ENCODE peak calls at places on chromosomes 1 and 21, in four cellular contexts. V is DND-41, K is Calu3, L is brain microvascular endothelial cell. Q is an unnamed sample.

GRCh38 chr1:222276062-222276461 is 271.8 kb downstream of the HHIPL2 start:
- DNase-seq in V (no peak), K (no peak), L (no peak), Q (no peak)

GRCh38 chr1:35506960-35507901 is 50.0 kb downstream of the KIAA0319L start:
- DNase-seq in V (peak; percentile 25), K (no peak), L (no peak), Q (no peak)

GRCh38 chr1:16396591-16396990 is 29.5 kb downstream of the SZRD1 start:
- DNase-seq in V (no peak), K (no peak), L (peak; percentile 64), Q (no peak)

GRCh38 chr21:16945580-16945979 is 567.3 kb upstream of the CXADR start:
- DNase-seq in V (no peak), K (no peak), L (no peak), Q (no peak)

GRCh38 chr1:173140733-173141132 is 66.4 kb downstream of the TNFSF4 start:
- DNase-seq in V (no peak), K (no peak), L (no peak), Q (no peak)

GRCh38 chr1:159924791-159925712 is at the start of gene TAGLN2:
- DNase-seq in V (peak; percentile 88), K (peak; percentile 95), L (peak; percentile 87), Q (peak; percentile 94)

GRCh38 chr1:231691618-231692259 is 65.1 kb downstream of the DISC1 start:
- DNase-seq in V (no peak), K (peak; percentile 36), L (peak; percentile 69), Q (no peak)

GRCh38 chr1:9651565-9652378 is at the start of gene PIK3CD:
- DNase-seq in V (peak; percentile 72), K (no peak), L (peak; percentile 8), Q (peak; percentile 59)

GRCh38 chr1:6007318-6008083 is 15.3 kb upstream of the NPHP4 start:
- DNase-seq in V (no peak), K (no peak), L (no peak), Q (no peak)

GRCh38 chr1:85202092-85202863 is 1.5 kb upstream of the SYDE2 start:
- DNase-seq in V (no peak), K (no peak), L (no peak), Q (no peak)

DNA sequence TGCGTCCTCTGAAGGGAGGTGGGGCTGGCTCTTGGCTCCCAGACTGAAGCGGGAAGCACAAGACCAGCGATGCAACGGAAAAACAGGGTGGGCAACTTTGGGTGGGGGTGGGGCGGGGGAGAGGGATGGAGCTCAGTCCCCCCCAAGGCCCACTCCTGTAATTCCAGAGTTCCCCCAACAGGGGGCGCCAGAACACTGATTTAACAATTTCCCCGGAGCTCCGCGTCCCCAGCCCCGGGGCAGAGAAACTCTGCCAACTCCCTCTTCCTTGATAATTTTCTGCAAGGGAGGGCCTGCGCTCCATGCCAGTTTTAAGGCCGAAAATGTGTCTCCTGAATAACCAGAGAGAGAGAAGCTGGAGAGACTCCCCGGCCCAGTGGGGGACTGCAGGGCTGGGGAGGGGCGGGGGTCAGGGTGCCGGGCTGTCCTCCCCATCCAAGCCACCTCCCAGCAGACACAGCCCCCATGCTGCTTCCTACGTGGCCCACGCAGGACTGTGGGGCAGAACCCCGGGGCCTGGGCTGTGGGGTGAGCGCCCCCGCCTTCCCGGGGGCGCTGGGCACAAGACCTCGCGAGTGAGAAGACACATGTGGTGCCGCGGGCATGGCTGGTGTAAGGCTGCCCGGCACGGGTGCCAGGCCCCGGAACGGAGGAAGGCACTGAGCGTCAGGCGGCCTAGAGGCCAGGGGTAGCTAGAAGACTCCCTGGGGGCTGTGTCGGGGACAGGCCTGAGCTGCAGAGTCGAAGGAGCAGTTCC is 51.4 kb downstream of the KIF21B start:
- DNase-seq in V (peak; percentile 61), K (peak; percentile 81), L (peak; percentile 38), Q (peak; percentile 71)
- TF ChIP-seq CTCF in V (peak; percentile 73), K (peak; percentile 97), L (peak; percentile 73), Q (peak; percentile 99)

GRCh38 chr1:184116287-184116686 is 64.8 kb downstream of the TSEN15 start:
- DNase-seq in V (no peak), K (no peak), L (peak; percentile 51), Q (no peak)

GRCh38 chr1:184112176-184112948 is 60.8 kb downstream of the TSEN15 start:
- DNase-seq in V (no peak), K (no peak), L (no peak), Q (no peak)

GRCh38 chr1:184113251-184113650 is 61.7 kb downstream of the TSEN15 start:
- DNase-seq in V (peak; percentile 21), K (no peak), L (no peak), Q (no peak)

GRCh38 chr1:184114818-184115398 is 63.4 kb downstream of the TSEN15 start:
- DNase-seq in V (no peak), K (no peak), L (no peak), Q (no peak)

DNA sequence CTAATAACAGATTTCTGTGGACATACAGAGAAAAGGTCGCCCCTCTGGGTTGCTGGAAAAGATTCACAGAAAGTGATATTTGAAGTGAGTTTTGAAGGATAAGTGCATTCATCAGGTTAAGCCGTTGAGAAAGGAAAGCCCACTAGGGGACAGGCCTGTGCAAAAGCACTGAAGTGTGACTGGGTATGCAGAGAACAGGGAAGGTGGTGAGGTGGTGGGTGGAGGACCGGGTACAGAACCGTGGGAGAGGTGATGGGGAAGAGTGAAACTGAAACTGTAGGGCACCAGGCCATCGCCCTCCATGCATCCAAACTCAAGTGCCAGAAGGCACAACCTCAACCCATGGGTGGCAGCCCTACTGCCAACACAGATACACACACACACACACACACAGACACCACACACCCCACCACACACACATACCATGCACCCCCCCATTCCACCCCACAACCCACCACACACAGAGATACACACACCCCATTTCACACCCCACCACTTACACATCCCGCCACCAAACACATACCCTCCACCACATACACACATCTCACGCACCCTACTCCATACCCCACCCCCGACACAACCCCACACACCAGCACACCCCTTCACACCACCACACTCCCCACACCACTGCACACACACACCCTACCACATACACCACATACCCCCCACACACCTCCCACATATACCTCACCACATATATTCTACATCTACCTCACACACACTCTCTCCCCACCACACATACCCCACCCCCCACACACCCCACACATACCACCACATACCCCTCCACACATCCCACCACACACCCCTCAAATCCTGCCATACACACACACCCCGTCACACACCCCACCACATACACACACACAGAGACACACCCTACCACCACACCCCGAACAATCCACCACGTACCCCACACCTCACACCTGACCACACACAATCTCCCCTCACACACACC is 59.0 kb downstream of the TSEN15 start:
- DNase-seq in V (peak; percentile 8), K (no peak), L (no peak), Q (peak; percentile 19)
- TF ChIP-seq CTCF in V (no peak), K (no peak), L (peak; percentile 34), Q (no peak)

DNA sequence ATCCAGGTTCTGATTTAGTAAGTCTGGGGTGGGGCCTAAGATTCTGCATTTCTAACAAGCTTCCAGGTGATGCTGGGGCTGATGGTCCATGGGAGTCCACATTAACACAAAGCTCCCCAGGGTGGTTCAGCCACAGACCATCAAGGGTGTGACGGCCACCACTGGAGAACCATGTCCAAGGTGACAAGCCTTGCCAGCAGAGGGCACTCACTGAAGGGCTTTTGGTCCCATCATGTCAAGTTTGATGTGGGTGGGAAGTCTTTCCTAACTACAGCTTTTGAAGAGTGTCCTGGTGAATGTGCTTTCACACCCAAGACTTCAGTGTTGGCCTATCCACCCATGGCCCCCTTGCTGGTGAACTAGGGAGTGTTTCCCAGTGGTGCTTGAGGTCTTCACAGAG is 67.1 kb downstream of the UBE2T start:
- DNase-seq in V (peak; percentile 22), K (peak; percentile 48), L (peak; percentile 43), Q (peak; percentile 76)
- TF ChIP-seq CTCF in V (peak; percentile 65), K (peak; percentile 44), L (peak; percentile 79), Q (peak; percentile 58)

GRCh38 chr21:36478207-36478701 is 1.7 kb downstream of the CLDN14 start:
- DNase-seq in V (no peak), K (peak; percentile 24), L (peak; percentile 99), Q (peak; percentile 5)
- TF ChIP-seq CTCF in V (no peak), K (no peak), L (no peak), Q (no peak)

Q was measured in activated CD8-positive, alpha-beta T cell treated with anti-CD3 and anti-CD28 coated beads for 36 hours.